ENCODE peak calls at places on chromosomes 2 and 18, in ten cellular contexts. G is stimulated activated CD8-positive, alpha-beta memory T cell treated with anti-CD3 and anti-CD28 coated beads, Interleukin-4, amount 100 ng/mL, for 1 hour; W is HT1080; O is lower lobe of right lung; M is activated effector memory CD4-positive, alpha-beta T cell treated with anti-CD3 and anti-CD28 coated beads, Interleukin-2, amount 50 U/mL, for 16 hours; P is GM13976; R is amniotic stem cell; J is naive B cell; N is dermis blood vessel endothelial cell; T is GM13977. A is an unnamed sample.

GRCh38 chr2:54360055-54360792 is 95.9 kb upstream of the SPTBN1 start:
- DNase-seq in W (peak; percentile 38), O (no peak), P (no peak), N (peak; percentile 95), T (no peak), R (peak; percentile 39), J (no peak), M (no peak), G (no peak), A (peak; percentile 22)

GRCh38 chr2:219507555-219508443 is 6.5 kb upstream of the ASIC4 start:
- DNase-seq in P (no peak), J (no peak), W (no peak), R (no peak), G (no peak), M (no peak), N (no peak), O (no peak), T (no peak), A (no peak)

GRCh38 chr2:182868049-182868422 is 1.6 kb upstream of the FRZB start:
- DNase-seq in T (no peak), R (no peak), O (no peak), G (no peak), P (no peak), J (no peak), N (no peak), M (no peak), W (no peak), A (no peak)

GRCh38 chr2:28552045-28552823 is 56.4 kb downstream of the PLB1 start:
- DNase-seq in N (peak; percentile 38), G (no peak), W (peak; percentile 71), R (no peak), P (no peak), M (no peak), O (no peak), T (no peak), J (no peak), A (peak; percentile 73)

GRCh38 chr18:24490545-24490944 is 30.1 kb downstream of the HRH4 start:
- DNase-seq in W (no peak), R (no peak), M (no peak), P (no peak), T (no peak), G (no peak), J (no peak), O (no peak), N (no peak), A (no peak)

GRCh38 chr2:138767101-138767500 is 13.1 kb downstream of the NXPH2 start:
- DNase-seq in J (no peak), R (no peak), W (peak; percentile 74), T (no peak), M (no peak), O (no peak), G (no peak), N (no peak), P (no peak), A (peak; percentile 44)

GRCh38 chr18:45541421-45541820 is 73.9 kb upstream of the SLC14A2 start:
- DNase-seq in R (no peak), M (no peak), T (no peak), P (no peak), G (no peak), J (no peak), W (no peak), N (no peak), O (no peak), A (no peak)

GRCh38 chr18:5619381-5619780 is 75.6 kb upstream of the EPB41L3 start:
- DNase-seq in M (no peak), O (no peak), W (no peak), G (no peak), P (no peak), N (no peak), R (no peak), T (no peak), J (no peak), A (no peak)

GRCh38 chr18:44464401-44465185 is 216.1 kb upstream of the SETBP1 start:
- DNase-seq in T (no peak), W (peak; percentile 8), N (no peak), R (no peak), P (no peak), M (no peak), G (no peak), O (no peak), J (no peak), A (peak; percentile 63)

GRCh38 chr2:227406177-227407031 is 18.7 kb upstream of the SCYGR1 start:
- DNase-seq in P (peak; percentile 59), R (peak; percentile 97), O (no peak), T (peak; percentile 60), G (no peak), W (peak; percentile 95), M (no peak), J (no peak), N (peak; percentile 98), A (peak; percentile 99)

A was measured in bronchial epithelial cell.